ENCODE peak calls at places on chromosomes 5 and 9, in ten cellular contexts. U is effector memory CD4-positive, alpha-beta T cell; D is stomach; V is fibroblast of mammary gland; G is CD8-positive, alpha-beta T cell; E is breast epithelium; O is choroid plexus epithelial cell; I is lower lobe of right lung; S is cardiac fibroblast; Q is epithelial cell of esophagus. W is an unnamed sample.

GRCh38 chr5:167639213-167639612 is 652.2 kb upstream of the WWC1 start:
- DNase-seq in G (no peak), V (peak), O (peak), I (no peak), S (peak), U (no peak), E (no peak), Q (peak), D (no peak), W (no peak)

GRCh38 chr9:123267481-123268239 is 726 bp downstream of the STRBP start:
- DNase-seq in S (no peak), U (no peak), E (no peak), G (no peak), V (no peak), O (no peak), Q (no peak), D (peak), I (peak), W (no peak)

GRCh38 chr5:116482394-116482793 is 92.2 kb downstream of the SEMA6A start:
- DNase-seq in U (no peak), D (no peak), S (peak), Q (peak), I (no peak), O (peak), G (no peak), E (no peak), V (peak), W (no peak)

GRCh38 chr5:154712518-154713437 is 42.4 kb upstream of the LARP1 start:
- DNase-seq in D (peak), G (no peak), I (peak), Q (peak), S (no peak), O (no peak), U (no peak), E (peak), V (no peak), W (no peak)

GRCh38 chr5:39448504-39449128 is 23.8 kb upstream of the DAB2 start:
- DNase-seq in Q (no peak), E (no peak), I (no peak), S (no peak), D (peak), O (no peak), V (no peak), G (no peak), U (no peak), W (no peak)

GRCh38 chr5:159971931-159972461 is 36.9 kb upstream of the TTC1 start:
- DNase-seq in E (no peak), V (no peak), Q (peak), O (peak), G (no peak), I (no peak), U (no peak), D (no peak), S (peak), W (no peak)

GRCh38 chr9:7534211-7534935 is 265.2 kb downstream of the DMAC1 start:
- DNase-seq in U (no peak), D (no peak), O (no peak), E (no peak), G (no peak), I (no peak), V (no peak), Q (no peak), S (peak), W (no peak)

GRCh38 chr9:3828495-3828894 is 302.7 kb upstream of the RFX3 start:
- DNase-seq in D (no peak), U (no peak), O (peak), G (no peak), E (no peak), S (peak), Q (peak), V (peak), I (no peak), W (no peak)

GRCh38 chr9:73153793-73154227 is 2.1 kb downstream of the ANXA1 start:
- DNase-seq in Q (peak), S (peak), G (no peak), I (no peak), V (peak), O (peak), E (no peak), U (no peak), D (no peak), W (no peak)

GRCh38 chr9:95429096-95429495 is 87.7 kb downstream of the PTCH1 start:
- DNase-seq in O (peak), S (no peak), I (no peak), E (no peak), Q (no peak), G (no peak), V (peak), U (no peak), D (no peak), W (no peak)

GRCh38 chr9:74444389-74444788 is 52.7 kb upstream of the RORB start:
- DNase-seq in E (no peak), O (no peak), V (peak), S (peak), U (no peak), I (no peak), G (no peak), D (no peak), Q (no peak), W (no peak)

GRCh38 chr9:118575341-118576070 is 793.7 kb downstream of the BRINP1 start:
- DNase-seq in S (no peak), D (no peak), V (peak), U (no peak), Q (no peak), I (no peak), O (peak), E (no peak), G (no peak), W (no peak)

GRCh38 chr5:15598294-15598902 is 98.4 kb downstream of the FBXL7 start:
- DNase-seq in U (no peak), D (no peak), Q (peak), E (no peak), S (no peak), I (no peak), V (peak), O (peak), G (no peak), W (peak)

GRCh38 chr5:399296-400281 is 43.4 kb upstream of the EXOC3 start:
- DNase-seq in V (peak), E (peak), D (peak), U (no peak), G (no peak), Q (peak), S (peak), O (peak), I (peak), W (no peak)

GRCh38 chr5:126044111-126044668 is 379.0 kb upstream of the GRAMD2B start:
- DNase-seq in V (no peak), O (peak), I (no peak), S (peak), G (no peak), U (no peak), E (no peak), Q (peak), D (no peak), W (peak)

GRCh38 chr5:922745-923472 is 30.2 kb downstream of the TRIP13 start:
- DNase-seq in V (no peak), U (no peak), G (no peak), E (no peak), S (no peak), Q (no peak), I (no peak), O (no peak), D (no peak), W (no peak)

GRCh38 chr5:88063813-88064212 is 204.8 kb downstream of the TMEM161B start:
- DNase-seq in E (no peak), I (no peak), D (no peak), O (no peak), G (no peak), Q (no peak), S (no peak), V (no peak), U (no peak), W (no peak)

GRCh38 chr5:143010335-143010734 is 240.2 kb downstream of the ARHGAP26 start:
- DNase-seq in U (no peak), E (no peak), V (peak), D (no peak), O (no peak), G (no peak), Q (peak), I (no peak), S (no peak), W (no peak)

GRCh38 chr5:21007781-21008180 is 1019.8 kb upstream of the CDH18 start:
- DNase-seq in E (no peak), S (no peak), I (no peak), U (no peak), Q (no peak), O (no peak), G (no peak), V (no peak), D (no peak), W (no peak)

GRCh38 chr9:134968011-134968822 is 50.5 kb upstream of the FCN1 start:
- DNase-seq in D (no peak), G (no peak), U (no peak), Q (no peak), O (peak), E (no peak), V (peak), I (peak), S (peak), W (no peak)

DNA sequence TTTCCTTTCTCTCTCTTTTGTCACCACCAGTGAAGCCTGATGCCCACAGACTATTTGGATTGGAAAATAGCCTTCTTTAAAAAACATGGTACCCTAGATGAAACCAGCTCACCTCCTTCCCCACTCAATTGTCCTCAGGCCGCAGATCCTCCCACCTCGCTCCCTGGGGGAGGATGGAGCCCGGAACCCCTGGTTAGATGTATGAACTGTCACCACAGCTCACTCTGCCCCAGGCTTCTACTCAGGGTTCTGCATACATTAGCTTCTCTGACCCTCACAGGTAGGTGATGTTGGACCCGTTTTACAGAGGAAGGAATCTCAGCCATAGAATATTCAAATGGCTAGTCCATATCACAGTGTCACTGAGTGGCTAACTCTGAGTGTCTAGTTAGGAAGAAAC is 1.8 kb downstream of the MAMDC2 start:
- DNase-seq in G (no peak), D (no peak), U (no peak), Q (no peak), O (no peak), V (no peak), E (no peak), I (no peak), S (no peak), W (no peak)
- H3K4me3 ChIP-seq in G (no peak), D (peak), U (no peak), Q (no peak), O (no peak), V (no peak), E (peak), I (peak), S (no peak), W (no peak)

GRCh38 chr9:23822331-23823169 is 3.5 kb downstream of the ELAVL2 start:
- DNase-seq in I (no peak), G (no peak), V (no peak), E (no peak), O (no peak), D (no peak), U (no peak), S (no peak), Q (no peak), W (no peak)

GRCh38 chr9:23821400-23822181 is 4.4 kb downstream of the ELAVL2 start:
- DNase-seq in G (no peak), S (no peak), V (no peak), Q (peak), O (no peak), E (no peak), U (no peak), D (peak), I (no peak), W (no peak)

GRCh38 chr9:23824241-23825142 is 1.5 kb downstream of the ELAVL2 start:
- DNase-seq in Q (peak), E (no peak), I (no peak), O (no peak), S (no peak), G (no peak), D (no peak), U (no peak), V (no peak), W (no peak)

GRCh38 chr9:23820731-23821399 is 5.2 kb downstream of the ELAVL2 start:
- DNase-seq in Q (peak), O (no peak), E (no peak), I (no peak), S (no peak), U (no peak), D (no peak), G (no peak), V (no peak), W (no peak)

DNA sequence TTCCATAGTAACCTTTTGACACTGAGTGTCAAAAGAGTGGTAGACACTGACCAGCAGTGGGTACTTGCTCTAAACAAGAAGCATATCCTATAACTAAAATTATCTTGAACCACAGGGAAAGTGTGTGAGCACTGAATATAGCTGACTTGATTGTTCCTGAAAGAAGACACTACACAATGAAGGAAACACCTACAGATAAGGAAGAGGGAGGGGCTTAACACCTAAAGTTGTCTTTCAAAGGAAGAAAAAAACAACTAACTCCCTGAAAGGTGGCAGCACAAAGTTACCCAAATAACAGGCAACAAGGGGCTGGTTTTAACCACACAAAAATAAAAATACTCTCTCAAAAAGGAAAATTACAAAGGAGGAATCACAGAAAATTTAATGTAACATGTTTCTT is 6.6 kb downstream of the ELAVL2 start:
- DNase-seq in Q (no peak), E (no peak), V (no peak), I (no peak), G (no peak), S (no peak), D (no peak), O (no peak), U (no peak), W (no peak)
- H3K4me3 ChIP-seq in Q (no peak), E (no peak), V (no peak), I (no peak), G (no peak), S (no peak), D (no peak), O (no peak), U (no peak), W (no peak)

GRCh38 chr5:61884242-61884855 is 421.7 kb upstream of the KIF2A start:
- DNase-seq in Q (peak), E (no peak), G (no peak), O (no peak), V (no peak), U (no peak), D (no peak), S (no peak), I (no peak), W (no peak)

GRCh38 chr5:61882901-61883500 is 423.0 kb upstream of the KIF2A start:
- DNase-seq in Q (no peak), S (no peak), V (no peak), U (no peak), I (no peak), G (no peak), O (no peak), E (no peak), D (no peak), W (no peak)

GRCh38 chr5:61881821-61882220 is 424.2 kb upstream of the KIF2A start:
- DNase-seq in D (no peak), O (peak), U (no peak), I (no peak), S (no peak), E (no peak), G (no peak), V (peak), Q (peak), W (no peak)

DNA sequence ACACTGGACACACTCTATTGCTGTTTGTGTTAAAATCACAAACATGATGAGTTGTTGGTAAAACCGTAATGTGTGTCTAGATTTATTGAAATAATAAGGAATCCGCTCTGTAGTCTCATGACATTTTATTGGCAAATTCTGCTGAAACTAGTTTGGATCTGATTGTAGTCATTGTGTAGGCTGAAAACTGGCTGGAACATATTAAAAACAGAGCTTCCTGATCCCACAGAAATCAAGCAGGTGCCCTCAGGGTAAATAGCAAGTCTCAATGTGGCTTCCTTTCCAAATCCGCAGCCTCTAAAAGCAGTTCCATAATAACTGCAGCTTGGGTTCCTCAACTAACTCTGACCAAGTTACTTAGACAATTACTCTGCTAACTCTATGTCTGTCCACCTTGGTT is 427.5 kb upstream of the KIF2A start:
- DNase-seq in D (no peak), Q (peak), E (no peak), V (no peak), O (no peak), S (no peak), G (no peak), I (no peak), U (no peak), W (no peak)
- H3K4me3 ChIP-seq in D (no peak), Q (no peak), E (no peak), V (no peak), O (no peak), S (no peak), G (no peak), I (no peak), U (no peak), W (no peak)

GRCh38 chr5:35617435-35618296 is at the start of gene SPEF2:
- DNase-seq in I (peak), S (peak), U (peak), G (peak), Q (peak), V (peak), D (peak), O (peak), E (peak), W (peak)
- H3K4me3 ChIP-seq in I (peak), S (peak), U (peak), G (peak), Q (peak), V (peak), D (peak), O (peak), E (peak), W (peak)